ENCODE peak calls at places on chromosomes 13 and 19, in four cellular contexts. One of them, this sample, is unnamed.

GRCh38 chr13:114071991-114072390 is 60.4 kb downstream of the RASA3 start:
- DNase-seq in transverse colon: no peak
- DNase-seq in CD4-positive, CD25-positive, alpha-beta regulatory T cell: no peak
- DNase-seq in CD8-positive, alpha-beta memory T cell: peak; percentile 10
- DNase-seq in this sample: no peak

GRCh38 chr19:17078920-17079709 is 3.5 kb downstream of the MYO9B start:
- DNase-seq in CD4-positive, CD25-positive, alpha-beta regulatory T cell: no peak
- DNase-seq in CD8-positive, alpha-beta memory T cell: no peak
- DNase-seq in transverse colon: no peak
- DNase-seq in this sample: no peak

GRCh38 chr13:110270507-110270906 is 36.5 kb downstream of the COL4A1 start:
- DNase-seq in transverse colon: no peak
- DNase-seq in CD4-positive, CD25-positive, alpha-beta regulatory T cell: no peak
- DNase-seq in CD8-positive, alpha-beta memory T cell: no peak
- DNase-seq in this sample: no peak

GRCh38 chr19:50008532-50008931 is 16.6 kb downstream of the VRK3 start:
- DNase-seq in CD8-positive, alpha-beta memory T cell: no peak
- DNase-seq in transverse colon: no peak
- DNase-seq in CD4-positive, CD25-positive, alpha-beta regulatory T cell: no peak
- DNase-seq in this sample: no peak

GRCh38 chr13:111939285-111940278 is 127.4 kb upstream of the SOX1 start:
- DNase-seq in CD8-positive, alpha-beta memory T cell: no peak
- DNase-seq in CD4-positive, CD25-positive, alpha-beta regulatory T cell: no peak
- DNase-seq in transverse colon: no peak
- DNase-seq in this sample: no peak

GRCh38 chr19:2181618-2181997 is 17.9 kb downstream of the DOT1L start:
- DNase-seq in CD4-positive, CD25-positive, alpha-beta regulatory T cell: no peak
- DNase-seq in transverse colon: no peak
- DNase-seq in CD8-positive, alpha-beta memory T cell: no peak
- DNase-seq in this sample: no peak

GRCh38 chr19:12015753-12016116 is 19.7 kb downstream of the ZNF433 start:
- DNase-seq in CD8-positive, alpha-beta memory T cell: no peak
- DNase-seq in CD4-positive, CD25-positive, alpha-beta regulatory T cell: no peak
- DNase-seq in transverse colon: no peak
- DNase-seq in this sample: no peak

GRCh38 chr19:47713046-47714021 is at the start of gene EHD2:
- DNase-seq in CD4-positive, CD25-positive, alpha-beta regulatory T cell: peak; percentile 16
- DNase-seq in transverse colon: peak; percentile 50
- DNase-seq in CD8-positive, alpha-beta memory T cell: no peak
- DNase-seq in this sample: no peak

GRCh38 chr19:35045667-35046300 is 4.3 kb downstream of the HPN start:
- DNase-seq in CD4-positive, CD25-positive, alpha-beta regulatory T cell: peak; percentile 47
- DNase-seq in CD8-positive, alpha-beta memory T cell: no peak
- DNase-seq in transverse colon: no peak
- DNase-seq in this sample: no peak

GRCh38 chr19:53908106-53908932 is 759 bp upstream of the CACNG7 start:
- DNase-seq in CD4-positive, CD25-positive, alpha-beta regulatory T cell: peak; percentile 18
- DNase-seq in transverse colon: no peak
- DNase-seq in CD8-positive, alpha-beta memory T cell: no peak
- DNase-seq in this sample: no peak

GRCh38 chr13:69769637-69770036 is 338.0 kb upstream of the ATXN8OS start:
- DNase-seq in CD4-positive, CD25-positive, alpha-beta regulatory T cell: no peak
- DNase-seq in transverse colon: no peak
- DNase-seq in CD8-positive, alpha-beta memory T cell: no peak
- DNase-seq in this sample: no peak

GRCh38 chr19:51689751-51690358 is 3.3 kb upstream of the SPACA6 start:
- DNase-seq in CD4-positive, CD25-positive, alpha-beta regulatory T cell: no peak
- DNase-seq in transverse colon: peak; percentile 28
- DNase-seq in CD8-positive, alpha-beta memory T cell: no peak
- DNase-seq in this sample: no peak

GRCh38 chr13:43331676-43332075 is 308.3 kb downstream of the DNAJC15 start:
- DNase-seq in CD4-positive, CD25-positive, alpha-beta regulatory T cell: no peak
- DNase-seq in CD8-positive, alpha-beta memory T cell: no peak
- DNase-seq in transverse colon: no peak
- DNase-seq in this sample: no peak

GRCh38 chr19:16026131-16026530 is 50.2 kb upstream of the TPM4 start:
- DNase-seq in CD8-positive, alpha-beta memory T cell: no peak
- DNase-seq in transverse colon: no peak
- DNase-seq in CD4-positive, CD25-positive, alpha-beta regulatory T cell: no peak
- DNase-seq in this sample: no peak

GRCh38 chr13:27496006-27496405 is 45.6 kb upstream of the MTIF3 start:
- DNase-seq in CD4-positive, CD25-positive, alpha-beta regulatory T cell: no peak
- DNase-seq in CD8-positive, alpha-beta memory T cell: no peak
- DNase-seq in transverse colon: no peak
- DNase-seq in this sample: no peak

GRCh38 chr13:33275916-33276315 is 9.6 kb downstream of the STARD13 start:
- DNase-seq in transverse colon: no peak
- DNase-seq in CD4-positive, CD25-positive, alpha-beta regulatory T cell: no peak
- DNase-seq in CD8-positive, alpha-beta memory T cell: no peak
- DNase-seq in this sample: no peak

GRCh38 chr19:48510421-48511268 is 990 bp downstream of the LMTK3 start:
- DNase-seq in CD4-positive, CD25-positive, alpha-beta regulatory T cell: peak; percentile 77
- DNase-seq in CD8-positive, alpha-beta memory T cell: peak; percentile 86
- DNase-seq in transverse colon: peak; percentile 71
- DNase-seq in this sample: no peak

GRCh38 chr13:20231839-20232555 is at the start of gene GJB6:
- DNase-seq in CD8-positive, alpha-beta memory T cell: no peak
- DNase-seq in CD4-positive, CD25-positive, alpha-beta regulatory T cell: peak; percentile 43
- DNase-seq in transverse colon: peak; percentile 32
- DNase-seq in this sample: no peak

GRCh38 chr19:1826557-1827521 is 14.8 kb upstream of the ATP8B3 start:
- DNase-seq in CD8-positive, alpha-beta memory T cell: no peak
- DNase-seq in transverse colon: no peak
- DNase-seq in CD4-positive, CD25-positive, alpha-beta regulatory T cell: no peak
- DNase-seq in this sample: no peak

GRCh38 chr19:38838986-38839761 is 7.6 kb upstream of the ECH1 start:
- DNase-seq in CD8-positive, alpha-beta memory T cell: no peak
- DNase-seq in CD4-positive, CD25-positive, alpha-beta regulatory T cell: no peak
- DNase-seq in transverse colon: no peak
- DNase-seq in this sample: no peak

GRCh38 chr19:19826875-19827274 is 5.3 kb upstream of the ZNF506 start:
- DNase-seq in transverse colon: no peak
- DNase-seq in CD4-positive, CD25-positive, alpha-beta regulatory T cell: no peak
- DNase-seq in CD8-positive, alpha-beta memory T cell: no peak
- DNase-seq in this sample: no peak

GRCh38 chr19:2081873-2082810 is 14.0 kb downstream of the MOB3A start:
- DNase-seq in CD4-positive, CD25-positive, alpha-beta regulatory T cell: peak; percentile 64
- DNase-seq in CD8-positive, alpha-beta memory T cell: peak; percentile 80
- DNase-seq in transverse colon: peak; percentile 64
- DNase-seq in this sample: no peak

GRCh38 chr13:76331948-76332712 is 554.1 kb downstream of the KCTD12 start:
- DNase-seq in CD8-positive, alpha-beta memory T cell: no peak
- DNase-seq in CD4-positive, CD25-positive, alpha-beta regulatory T cell: no peak
- DNase-seq in transverse colon: no peak
- DNase-seq in this sample: no peak

GRCh38 chr13:109180905-109181425 is 551.6 kb downstream of the MYO16 start:
- DNase-seq in transverse colon: no peak
- DNase-seq in CD4-positive, CD25-positive, alpha-beta regulatory T cell: no peak
- DNase-seq in CD8-positive, alpha-beta memory T cell: no peak
- DNase-seq in this sample: no peak
- H3K27ac ChIP-seq in transverse colon: no peak overlapping the region
- H3K27ac ChIP-seq in CD4-positive, CD25-positive, alpha-beta regulatory T cell: no peak overlapping the region
- H3K27ac ChIP-seq in CD8-positive, alpha-beta memory T cell: no peak overlapping the region
- H3K27ac ChIP-seq in this sample: peak overlapping the region; percentile 34

GRCh38 chr13:39415003-39415402 is 188.0 kb downstream of the LHFPL6 start:
- DNase-seq in CD4-positive, CD25-positive, alpha-beta regulatory T cell: no peak
- DNase-seq in transverse colon: no peak
- DNase-seq in CD8-positive, alpha-beta memory T cell: no peak
- DNase-seq in this sample: no peak
- H3K4me1 ChIP-seq in CD4-positive, CD25-positive, alpha-beta regulatory T cell: no peaks in the 10 kb centered on the region
- H3K4me1 ChIP-seq in transverse colon: peaks cover 14% of the 10 kb centered on the region
- H3K4me1 ChIP-seq in CD8-positive, alpha-beta memory T cell: no peaks in the 10 kb centered on the region
- H3K4me1 ChIP-seq in this sample: peaks cover 5% of the 10 kb centered on the region

GRCh38 chr19:29811125-29812079 is at the start of gene CCNE1:
- DNase-seq in transverse colon: peak; percentile 97
- DNase-seq in CD8-positive, alpha-beta memory T cell: peak; percentile 93
- DNase-seq in CD4-positive, CD25-positive, alpha-beta regulatory T cell: peak; percentile 91
- DNase-seq in this sample: peak; percentile 87

GRCh38 chr19:29812080-29812880 is 489 bp downstream of the CCNE1 start:
- DNase-seq in CD4-positive, CD25-positive, alpha-beta regulatory T cell: no peak
- DNase-seq in CD8-positive, alpha-beta memory T cell: peak; percentile 53
- DNase-seq in transverse colon: peak; percentile 43
- DNase-seq in this sample: no peak

GRCh38 chr19:29815231-29815630 is 3.4 kb downstream of the CCNE1 start:
- DNase-seq in CD4-positive, CD25-positive, alpha-beta regulatory T cell: no peak
- DNase-seq in CD8-positive, alpha-beta memory T cell: no peak
- DNase-seq in transverse colon: peak; percentile 46
- DNase-seq in this sample: no peak

GRCh38 chr19:29813665-29814064 is 1.9 kb downstream of the CCNE1 start:
- DNase-seq in transverse colon: no peak
- DNase-seq in CD4-positive, CD25-positive, alpha-beta regulatory T cell: no peak
- DNase-seq in CD8-positive, alpha-beta memory T cell: no peak
- DNase-seq in this sample: no peak

DNA sequence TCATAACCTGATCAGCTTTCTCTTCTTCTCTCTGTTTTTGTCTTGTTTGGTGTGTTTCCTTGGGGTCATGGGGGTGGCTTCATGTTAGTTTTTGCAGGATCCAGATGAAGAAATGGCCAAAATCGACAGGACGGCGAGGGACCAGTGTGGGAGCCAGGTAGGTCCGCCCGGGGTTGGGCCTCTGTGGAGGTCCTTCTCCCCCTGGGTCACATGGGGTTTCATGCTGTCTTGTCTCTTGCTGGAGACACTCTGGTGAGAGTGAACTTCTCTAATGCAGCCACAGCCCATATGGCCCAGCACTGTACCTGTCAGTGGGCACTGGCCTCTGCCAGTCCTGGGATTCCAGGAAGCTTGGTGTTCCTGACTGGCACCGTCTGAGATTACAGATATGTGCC is 1.1 kb downstream of the CCNE1 start:
- DNase-seq in CD4-positive, CD25-positive, alpha-beta regulatory T cell: no peak
- DNase-seq in transverse colon: no peak
- DNase-seq in CD8-positive, alpha-beta memory T cell: no peak
- DNase-seq in this sample: no peak
- H3K27ac ChIP-seq in CD4-positive, CD25-positive, alpha-beta regulatory T cell: no peak overlapping the region
- H3K27ac ChIP-seq in transverse colon: no peak overlapping the region
- H3K27ac ChIP-seq in CD8-positive, alpha-beta memory T cell: no peak overlapping the region
- H3K27ac ChIP-seq in this sample: no peak overlapping the region

GRCh38 chr13:49443689-49444516 is at the start of the genes CAB39L and SETDB2:
- DNase-seq in CD8-positive, alpha-beta memory T cell: peak; percentile 99
- DNase-seq in CD4-positive, CD25-positive, alpha-beta regulatory T cell: peak; percentile 100
- DNase-seq in transverse colon: peak; percentile 99
- DNase-seq in this sample: peak; percentile 98
- H3K4me1 ChIP-seq in CD8-positive, alpha-beta memory T cell: peaks cover 43% of the 10 kb centered on the region
- H3K4me1 ChIP-seq in CD4-positive, CD25-positive, alpha-beta regulatory T cell: peaks cover 40% of the 10 kb centered on the region
- H3K4me1 ChIP-seq in transverse colon: peaks cover 46% of the 10 kb centered on the region
- H3K4me1 ChIP-seq in this sample: peaks cover 12% of the 10 kb centered on the region

GRCh38 chr19:18291590-18292459 is 10.4 kb upstream of the JUND start:
- DNase-seq in CD4-positive, CD25-positive, alpha-beta regulatory T cell: peak; percentile 63
- DNase-seq in CD8-positive, alpha-beta memory T cell: peak; percentile 89
- DNase-seq in transverse colon: peak; percentile 90
- DNase-seq in this sample: no peak

GRCh38 chr19:18289471-18290066 is 8.1 kb upstream of the JUND start:
- DNase-seq in CD4-positive, CD25-positive, alpha-beta regulatory T cell: no peak
- DNase-seq in transverse colon: no peak
- DNase-seq in CD8-positive, alpha-beta memory T cell: peak; percentile 47
- DNase-seq in this sample: no peak

GRCh38 chr19:18291019-18291524 is 9.7 kb upstream of the JUND start:
- DNase-seq in CD4-positive, CD25-positive, alpha-beta regulatory T cell: peak; percentile 22
- DNase-seq in CD8-positive, alpha-beta memory T cell: peak; percentile 62
- DNase-seq in transverse colon: no peak
- DNase-seq in this sample: no peak

GRCh38 chr19:18292460-18292809 is 11.0 kb upstream of the JUND start:
- DNase-seq in CD8-positive, alpha-beta memory T cell: peak; percentile 61
- DNase-seq in transverse colon: no peak
- DNase-seq in CD4-positive, CD25-positive, alpha-beta regulatory T cell: peak; percentile 42
- DNase-seq in this sample: no peak

DNA sequence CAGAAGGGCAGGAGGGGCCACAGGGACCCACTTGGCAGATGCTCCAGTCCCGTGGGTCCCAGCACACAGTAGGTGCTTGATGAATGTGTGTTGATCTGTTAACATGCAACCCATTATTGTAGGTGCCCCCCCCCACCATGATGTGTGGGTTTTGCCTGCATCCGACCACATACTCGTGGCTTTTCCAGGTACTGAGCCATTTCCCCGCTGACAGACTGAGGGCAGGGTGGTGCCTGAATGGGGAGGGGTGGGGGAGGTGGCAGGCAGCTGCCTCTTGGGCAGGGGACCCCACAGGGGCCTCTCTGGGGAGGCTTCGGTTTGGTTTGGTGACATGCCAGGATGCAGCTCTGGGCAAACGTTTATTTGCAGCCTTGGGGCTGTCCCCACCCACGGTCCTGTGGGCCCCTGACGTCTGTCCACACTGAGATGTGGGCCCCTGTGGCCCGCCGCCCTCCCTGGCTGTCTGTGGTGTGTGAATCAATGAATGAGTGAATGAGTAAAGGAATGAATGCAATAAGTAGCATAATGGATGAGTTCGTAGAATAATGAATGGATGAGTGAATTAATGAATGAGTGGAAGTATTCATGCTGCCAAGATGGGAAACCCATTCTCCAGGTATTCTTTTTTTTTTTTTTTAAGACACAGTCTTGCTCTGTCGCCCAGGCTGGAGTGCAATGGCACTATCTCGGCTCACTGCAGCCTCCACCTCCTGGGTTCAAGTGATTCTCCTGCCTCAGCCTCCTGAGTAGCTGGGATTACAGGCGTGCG is 9.0 kb upstream of the JUND start:
- DNase-seq in CD8-positive, alpha-beta memory T cell: peak; percentile 92
- DNase-seq in transverse colon: peak; percentile 62
- DNase-seq in CD4-positive, CD25-positive, alpha-beta regulatory T cell: peak; percentile 67
- DNase-seq in this sample: no peak
- H3K27ac ChIP-seq in CD8-positive, alpha-beta memory T cell: peak overlapping the region; percentile 99
- H3K27ac ChIP-seq in transverse colon: peak overlapping the region; percentile 96
- H3K27ac ChIP-seq in CD4-positive, CD25-positive, alpha-beta regulatory T cell: peak overlapping the region; percentile 99
- H3K27ac ChIP-seq in this sample: no peak overlapping the region

DNA sequence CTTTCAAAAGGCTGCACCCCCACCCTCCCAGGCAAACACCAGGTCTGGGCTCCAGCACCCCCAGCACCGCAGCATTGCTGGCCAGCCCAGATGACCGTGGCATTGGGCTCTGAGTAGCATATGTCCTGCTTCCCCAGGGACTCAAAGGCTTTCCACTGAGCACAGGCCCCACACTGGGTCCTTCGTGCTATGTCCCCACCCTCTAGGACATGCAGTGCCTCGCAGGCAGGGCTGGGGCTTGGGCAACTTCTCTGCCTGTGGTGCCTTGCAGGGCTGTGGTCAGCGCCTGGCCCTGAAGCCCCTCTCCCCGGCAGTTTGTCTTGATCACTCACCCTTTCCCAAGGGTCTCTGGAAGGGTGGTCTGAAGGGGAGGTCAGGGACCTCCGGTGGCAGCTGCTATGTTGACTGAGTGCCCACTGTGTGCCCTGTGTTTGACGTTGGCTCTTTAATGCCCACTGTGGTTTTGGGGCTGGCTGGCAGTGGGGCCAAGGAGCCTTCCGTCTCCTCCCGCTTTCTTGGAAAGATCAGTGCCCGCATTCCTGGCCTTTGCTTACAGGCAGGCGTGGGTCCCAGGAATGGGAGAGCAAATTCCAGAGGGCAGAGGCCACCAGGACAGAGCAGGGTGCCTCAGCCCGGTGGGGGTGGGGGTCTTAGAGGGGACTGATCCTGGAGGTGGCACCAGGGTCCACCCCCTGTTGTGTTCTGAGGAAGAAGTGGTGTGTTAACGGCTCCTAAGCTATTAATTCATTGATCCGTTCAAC is 20.3 kb upstream of the CRTC1 start:
- DNase-seq in CD4-positive, CD25-positive, alpha-beta regulatory T cell: no peak
- DNase-seq in transverse colon: no peak
- DNase-seq in CD8-positive, alpha-beta memory T cell: no peak
- DNase-seq in this sample: no peak
- H3K4me1 ChIP-seq in CD4-positive, CD25-positive, alpha-beta regulatory T cell: peaks cover 5% of the 10 kb centered on the region
- H3K4me1 ChIP-seq in transverse colon: peaks cover 14% of the 10 kb centered on the region
- H3K4me1 ChIP-seq in CD8-positive, alpha-beta memory T cell: peaks cover 4% of the 10 kb centered on the region
- H3K4me1 ChIP-seq in this sample: no peaks in the 10 kb centered on the region